ENCODE peak calls at places on chromosomes 12 and 14, in ten cellular contexts. One of them, this sample, is unnamed.

GRCh38 chr14:69543341-69544249 is 31.1 kb downstream of the CCDC177 start:
- DNase-seq in GM12865: peak
- DNase-seq in endodermal cell: peak
- DNase-seq in CD8-positive, alpha-beta T cell: no peak
- DNase-seq in tibial artery: peak
- DNase-seq in fibroblast of pulmonary artery: peak
- DNase-seq in A549: peak
- DNase-seq in brain microvascular endothelial cell: peak
- DNase-seq in esophagus squamous epithelium: peak
- DNase-seq in transverse colon: peak
- DNase-seq in this sample: peak

GRCh38 chr12:62581288-62582064 is 114.8 kb downstream of the MON2 start:
- DNase-seq in GM12865: peak
- DNase-seq in endodermal cell: peak
- DNase-seq in CD8-positive, alpha-beta T cell: no peak
- DNase-seq in tibial artery: no peak
- DNase-seq in fibroblast of pulmonary artery: peak
- DNase-seq in A549: peak
- DNase-seq in brain microvascular endothelial cell: no peak
- DNase-seq in esophagus squamous epithelium: no peak
- DNase-seq in transverse colon: no peak
- DNase-seq in this sample: peak

GRCh38 chr12:28961948-28962384 is 187.1 kb upstream of the FAR2 start:
- DNase-seq in GM12865: no peak
- DNase-seq in endodermal cell: no peak
- DNase-seq in CD8-positive, alpha-beta T cell: no peak
- DNase-seq in tibial artery: no peak
- DNase-seq in fibroblast of pulmonary artery: peak
- DNase-seq in A549: no peak
- DNase-seq in brain microvascular endothelial cell: no peak
- DNase-seq in esophagus squamous epithelium: no peak
- DNase-seq in transverse colon: no peak
- DNase-seq in this sample: no peak

GRCh38 chr12:109651596-109651995 is 62.0 kb upstream of the FAM222A start:
- DNase-seq in GM12865: no peak
- DNase-seq in endodermal cell: no peak
- DNase-seq in CD8-positive, alpha-beta T cell: no peak
- DNase-seq in tibial artery: no peak
- DNase-seq in fibroblast of pulmonary artery: no peak
- DNase-seq in A549: no peak
- DNase-seq in brain microvascular endothelial cell: no peak
- DNase-seq in esophagus squamous epithelium: no peak
- DNase-seq in transverse colon: no peak
- DNase-seq in this sample: no peak

GRCh38 chr14:99543369-99543768 is 60.6 kb downstream of the CCDC85C start:
- DNase-seq in GM12865: no peak
- DNase-seq in endodermal cell: no peak
- DNase-seq in CD8-positive, alpha-beta T cell: no peak
- DNase-seq in tibial artery: no peak
- DNase-seq in fibroblast of pulmonary artery: no peak
- DNase-seq in A549: no peak
- DNase-seq in brain microvascular endothelial cell: no peak
- DNase-seq in esophagus squamous epithelium: no peak
- DNase-seq in transverse colon: no peak
- DNase-seq in this sample: no peak

GRCh38 chr14:99519347-99519881 is 38.2 kb downstream of the CCNK start:
- DNase-seq in GM12865: no peak
- DNase-seq in endodermal cell: peak
- DNase-seq in CD8-positive, alpha-beta T cell: no peak
- DNase-seq in tibial artery: no peak
- DNase-seq in fibroblast of pulmonary artery: no peak
- DNase-seq in A549: no peak
- DNase-seq in brain microvascular endothelial cell: no peak
- DNase-seq in esophagus squamous epithelium: no peak
- DNase-seq in transverse colon: no peak
- DNase-seq in this sample: no peak

GRCh38 chr12:51994959-51995358 is 11.8 kb upstream of the TAMALIN start:
- DNase-seq in GM12865: no peak
- DNase-seq in endodermal cell: no peak
- DNase-seq in CD8-positive, alpha-beta T cell: no peak
- DNase-seq in tibial artery: peak
- DNase-seq in fibroblast of pulmonary artery: no peak
- DNase-seq in A549: no peak
- DNase-seq in brain microvascular endothelial cell: no peak
- DNase-seq in esophagus squamous epithelium: no peak
- DNase-seq in transverse colon: no peak
- DNase-seq in this sample: peak

GRCh38 chr12:105899589-105899988 is 239.2 kb downstream of the NUAK1 start:
- DNase-seq in GM12865: peak
- DNase-seq in endodermal cell: no peak
- DNase-seq in CD8-positive, alpha-beta T cell: no peak
- DNase-seq in tibial artery: no peak
- DNase-seq in fibroblast of pulmonary artery: no peak
- DNase-seq in A549: no peak
- DNase-seq in brain microvascular endothelial cell: no peak
- DNase-seq in esophagus squamous epithelium: no peak
- DNase-seq in transverse colon: no peak
- DNase-seq in this sample: no peak

GRCh38 chr14:99384446-99385417 is 95.9 kb downstream of the SETD3 start:
- DNase-seq in GM12865: no peak
- DNase-seq in endodermal cell: peak
- DNase-seq in CD8-positive, alpha-beta T cell: no peak
- DNase-seq in tibial artery: no peak
- DNase-seq in fibroblast of pulmonary artery: no peak
- DNase-seq in A549: no peak
- DNase-seq in brain microvascular endothelial cell: no peak
- DNase-seq in esophagus squamous epithelium: no peak
- DNase-seq in transverse colon: no peak
- DNase-seq in this sample: no peak

GRCh38 chr14:90692826-90693225 is 123.4 kb downstream of the TTC7B start:
- DNase-seq in GM12865: no peak
- DNase-seq in endodermal cell: no peak
- DNase-seq in CD8-positive, alpha-beta T cell: no peak
- DNase-seq in tibial artery: no peak
- DNase-seq in fibroblast of pulmonary artery: no peak
- DNase-seq in A549: no peak
- DNase-seq in brain microvascular endothelial cell: no peak
- DNase-seq in esophagus squamous epithelium: no peak
- DNase-seq in transverse colon: no peak
- DNase-seq in this sample: no peak

DNA sequence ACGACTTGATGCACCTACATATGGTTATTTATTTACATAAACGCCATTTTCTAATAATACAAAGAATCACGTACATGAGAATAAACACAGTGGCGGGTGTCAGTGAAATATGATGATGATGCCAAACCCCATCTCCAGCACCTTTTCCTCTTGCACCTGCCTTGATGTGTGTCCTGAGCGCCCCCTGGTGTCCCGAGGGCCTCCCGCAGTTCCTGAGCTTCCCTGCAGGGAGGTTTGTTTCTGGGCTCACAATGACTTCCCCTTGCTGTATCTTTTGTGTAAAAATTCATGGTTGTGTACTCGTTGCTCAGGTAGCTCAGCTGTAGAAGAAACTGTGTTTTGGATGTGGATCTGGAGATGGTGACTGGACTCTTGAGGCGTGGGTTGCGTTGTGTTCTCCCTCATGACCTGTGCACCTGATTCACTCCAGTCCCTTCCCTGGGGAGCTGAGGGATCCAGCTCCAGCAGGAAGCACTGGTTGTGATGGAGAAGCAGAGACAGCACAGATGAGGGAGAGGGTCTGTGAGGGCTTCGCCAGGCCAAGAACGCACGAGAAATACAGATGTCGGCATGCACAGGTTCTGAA is 1037.8 kb downstream of the TMEM121 start:
- DNase-seq in GM12865: peak
- DNase-seq in endodermal cell: peak
- DNase-seq in CD8-positive, alpha-beta T cell: peak
- DNase-seq in tibial artery: no peak
- DNase-seq in fibroblast of pulmonary artery: no peak
- DNase-seq in A549: peak
- DNase-seq in brain microvascular endothelial cell: no peak
- DNase-seq in esophagus squamous epithelium: no peak
- DNase-seq in transverse colon: peak
- DNase-seq in this sample: no peak
- TF ChIP-seq CTCF in GM12865: peak
- TF ChIP-seq CTCF in endodermal cell: peak
- TF ChIP-seq CTCF in CD8-positive, alpha-beta T cell: peak
- TF ChIP-seq CTCF in tibial artery: no peak
- TF ChIP-seq CTCF in fibroblast of pulmonary artery: no peak
- TF ChIP-seq CTCF in A549: no peak
- TF ChIP-seq CTCF in brain microvascular endothelial cell: no peak
- TF ChIP-seq CTCF in esophagus squamous epithelium: peak
- TF ChIP-seq CTCF in transverse colon: peak
- TF ChIP-seq CTCF in this sample: peak

GRCh38 chr14:50263321-50263720 is 31.9 kb upstream of the SOS2 start:
- DNase-seq in GM12865: no peak
- DNase-seq in endodermal cell: no peak
- DNase-seq in CD8-positive, alpha-beta T cell: no peak
- DNase-seq in tibial artery: no peak
- DNase-seq in fibroblast of pulmonary artery: no peak
- DNase-seq in A549: no peak
- DNase-seq in brain microvascular endothelial cell: no peak
- DNase-seq in esophagus squamous epithelium: no peak
- DNase-seq in transverse colon: no peak
- DNase-seq in this sample: no peak

GRCh38 chr14:50260072-50260471 is 28.7 kb upstream of the SOS2 start:
- DNase-seq in GM12865: no peak
- DNase-seq in endodermal cell: no peak
- DNase-seq in CD8-positive, alpha-beta T cell: no peak
- DNase-seq in tibial artery: no peak
- DNase-seq in fibroblast of pulmonary artery: no peak
- DNase-seq in A549: no peak
- DNase-seq in brain microvascular endothelial cell: no peak
- DNase-seq in esophagus squamous epithelium: no peak
- DNase-seq in transverse colon: no peak
- DNase-seq in this sample: no peak

GRCh38 chr14:50257728-50258127 is 26.4 kb upstream of the SOS2 start:
- DNase-seq in GM12865: no peak
- DNase-seq in endodermal cell: no peak
- DNase-seq in CD8-positive, alpha-beta T cell: no peak
- DNase-seq in tibial artery: no peak
- DNase-seq in fibroblast of pulmonary artery: no peak
- DNase-seq in A549: no peak
- DNase-seq in brain microvascular endothelial cell: no peak
- DNase-seq in esophagus squamous epithelium: no peak
- DNase-seq in transverse colon: no peak
- DNase-seq in this sample: no peak

GRCh38 chr14:50262865-50263264 is 31.5 kb upstream of the SOS2 start:
- DNase-seq in GM12865: no peak
- DNase-seq in endodermal cell: no peak
- DNase-seq in CD8-positive, alpha-beta T cell: no peak
- DNase-seq in tibial artery: no peak
- DNase-seq in fibroblast of pulmonary artery: no peak
- DNase-seq in A549: no peak
- DNase-seq in brain microvascular endothelial cell: no peak
- DNase-seq in esophagus squamous epithelium: no peak
- DNase-seq in transverse colon: no peak
- DNase-seq in this sample: no peak

DNA sequence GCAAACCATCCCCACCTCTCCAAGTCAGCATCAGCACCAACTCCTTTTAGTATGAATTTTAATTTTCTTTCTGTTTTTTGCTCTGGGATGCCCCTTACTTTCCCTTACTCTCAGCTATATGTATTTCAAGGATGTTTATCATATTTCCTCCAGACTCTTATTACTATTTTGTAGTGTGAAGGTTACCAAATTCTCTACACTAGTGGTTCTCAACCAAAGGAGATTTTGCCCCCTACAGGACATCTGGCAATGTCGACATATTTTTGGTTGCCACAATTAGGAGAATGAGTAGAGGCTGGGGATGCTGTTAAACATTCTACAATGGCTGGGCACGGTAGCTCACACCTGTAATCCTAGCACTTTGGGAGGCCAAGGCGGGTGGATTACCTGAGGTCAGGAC is 29.1 kb upstream of the SOS2 start:
- DNase-seq in GM12865: peak
- DNase-seq in endodermal cell: peak
- DNase-seq in CD8-positive, alpha-beta T cell: peak
- DNase-seq in tibial artery: no peak
- DNase-seq in fibroblast of pulmonary artery: peak
- DNase-seq in A549: no peak
- DNase-seq in brain microvascular endothelial cell: peak
- DNase-seq in esophagus squamous epithelium: no peak
- DNase-seq in transverse colon: no peak
- DNase-seq in this sample: peak
- TF ChIP-seq CTCF in GM12865: peak
- TF ChIP-seq CTCF in endodermal cell: peak
- TF ChIP-seq CTCF in CD8-positive, alpha-beta T cell: peak
- TF ChIP-seq CTCF in tibial artery: peak
- TF ChIP-seq CTCF in fibroblast of pulmonary artery: peak
- TF ChIP-seq CTCF in A549: peak
- TF ChIP-seq CTCF in brain microvascular endothelial cell: peak
- TF ChIP-seq CTCF in esophagus squamous epithelium: peak
- TF ChIP-seq CTCF in transverse colon: peak
- TF ChIP-seq CTCF in this sample: peak

DNA sequence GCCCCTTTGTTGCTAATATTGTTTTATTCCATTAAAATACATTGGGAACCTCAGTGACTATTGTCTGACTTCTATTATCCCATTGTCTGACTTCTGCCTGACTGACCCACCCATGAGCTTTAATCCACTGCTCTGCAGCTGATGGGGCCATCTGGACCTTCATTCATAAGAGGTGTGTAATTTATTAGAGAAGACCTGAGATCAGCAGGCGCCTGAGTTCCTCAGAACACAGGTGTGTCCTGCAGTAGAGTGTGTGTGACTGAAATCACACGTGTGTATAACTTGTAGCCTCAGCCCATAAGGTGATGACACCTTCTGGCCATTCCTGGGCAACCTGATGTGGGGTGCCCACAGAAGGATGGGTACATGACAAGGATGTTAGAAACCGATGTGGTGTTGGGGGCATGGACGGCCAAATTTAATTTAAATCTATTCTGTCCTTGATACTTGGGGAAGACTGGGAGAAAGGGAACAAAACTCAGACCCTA is 821.0 kb downstream of the TMEM121 start:
- DNase-seq in GM12865: no peak
- DNase-seq in endodermal cell: no peak
- DNase-seq in CD8-positive, alpha-beta T cell: no peak
- DNase-seq in tibial artery: no peak
- DNase-seq in fibroblast of pulmonary artery: no peak
- DNase-seq in A549: no peak
- DNase-seq in brain microvascular endothelial cell: no peak
- DNase-seq in esophagus squamous epithelium: no peak
- DNase-seq in transverse colon: no peak
- DNase-seq in this sample: no peak
- TF ChIP-seq CTCF in GM12865: no peak
- TF ChIP-seq CTCF in endodermal cell: no peak
- TF ChIP-seq CTCF in CD8-positive, alpha-beta T cell: no peak
- TF ChIP-seq CTCF in tibial artery: no peak
- TF ChIP-seq CTCF in fibroblast of pulmonary artery: no peak
- TF ChIP-seq CTCF in A549: no peak
- TF ChIP-seq CTCF in brain microvascular endothelial cell: no peak
- TF ChIP-seq CTCF in esophagus squamous epithelium: no peak
- TF ChIP-seq CTCF in transverse colon: no peak
- TF ChIP-seq CTCF in this sample: no peak

GRCh38 chr12:91538418-91538817 is 355.8 kb upstream of the DCN start:
- DNase-seq in GM12865: no peak
- DNase-seq in endodermal cell: no peak
- DNase-seq in CD8-positive, alpha-beta T cell: no peak
- DNase-seq in tibial artery: no peak
- DNase-seq in fibroblast of pulmonary artery: no peak
- DNase-seq in A549: no peak
- DNase-seq in brain microvascular endothelial cell: no peak
- DNase-seq in esophagus squamous epithelium: no peak
- DNase-seq in transverse colon: no peak
- DNase-seq in this sample: no peak

GRCh38 chr12:91542048-91542447 is 359.4 kb upstream of the DCN start:
- DNase-seq in GM12865: no peak
- DNase-seq in endodermal cell: no peak
- DNase-seq in CD8-positive, alpha-beta T cell: no peak
- DNase-seq in tibial artery: no peak
- DNase-seq in fibroblast of pulmonary artery: no peak
- DNase-seq in A549: no peak
- DNase-seq in brain microvascular endothelial cell: no peak
- DNase-seq in esophagus squamous epithelium: no peak
- DNase-seq in transverse colon: no peak
- DNase-seq in this sample: no peak
- TF ChIP-seq CTCF in GM12865: no peak
- TF ChIP-seq CTCF in endodermal cell: no peak
- TF ChIP-seq CTCF in CD8-positive, alpha-beta T cell: no peak
- TF ChIP-seq CTCF in tibial artery: no peak
- TF ChIP-seq CTCF in fibroblast of pulmonary artery: no peak
- TF ChIP-seq CTCF in A549: no peak
- TF ChIP-seq CTCF in brain microvascular endothelial cell: no peak
- TF ChIP-seq CTCF in esophagus squamous epithelium: no peak
- TF ChIP-seq CTCF in transverse colon: no peak
- TF ChIP-seq CTCF in this sample: no peak

This sample was measured in HFFc6.